ENCODE peak calls at places on chromosomes 7 and 10, in five cellular contexts. H is left lung, M is thoracic aorta, P is ovary, Q is upper lobe of right lung. S is an unnamed sample.

GRCh38 chr7:1512781-1513656 is 8.8 kb upstream of the INTS1 start:
- DNase-seq in P (no peak), Q (peak; percentile 83), H (peak; percentile 84), M (peak; percentile 83), S (peak; percentile 89)

GRCh38 chr10:5530412-5530806 is 5.6 kb downstream of the CALML3 start:
- DNase-seq in H (peak; percentile 1), Q (peak; percentile 36), M (no peak), P (no peak), S (no peak)

GRCh38 chr7:136869006-136869961 is 832 bp downstream of the CHRM2 start:
- DNase-seq in M (no peak), H (no peak), P (peak; percentile 9), Q (peak; percentile 53), S (no peak)

GRCh38 chr10:18681366-18681765 is 22.1 kb downstream of the ARL5B start:
- DNase-seq in H (no peak), M (no peak), P (no peak), Q (no peak), S (no peak)

GRCh38 chr10:484925-485661 is 204.4 kb downstream of the DIP2C start:
- DNase-seq in M (no peak), H (no peak), P (no peak), Q (no peak), S (peak; percentile 65)

GRCh38 chr7:30846378-30846777 is 65.3 kb upstream of the AQP1 start:
- DNase-seq in M (no peak), Q (peak; percentile 87), P (no peak), H (peak; percentile 80), S (no peak)

GRCh38 chr10:69650589-69651261 is 20.7 kb downstream of the FAM241B start:
- DNase-seq in P (no peak), Q (no peak), M (no peak), H (no peak), S (no peak)

GRCh38 chr10:3043512-3044368 is 23.6 kb upstream of the PFKP start:
- DNase-seq in Q (no peak), H (no peak), M (no peak), P (peak; percentile 52), S (peak; percentile 84)

GRCh38 chr7:113092762-113093161 is 6.1 kb upstream of the GPR85 start:
- DNase-seq in H (no peak), Q (no peak), P (no peak), M (no peak), S (no peak)

GRCh38 chr7:12524794-12525386 is 45.6 kb upstream of the SCIN start:
- DNase-seq in P (no peak), M (no peak), Q (no peak), H (no peak), S (no peak)

GRCh38 chr7:101410743-101411476 is 48.2 kb downstream of the COL26A1 start:
- DNase-seq in H (peak; percentile 42), Q (no peak), M (no peak), P (no peak), S (no peak)

GRCh38 chr10:20890491-20891337 is 6.4 kb downstream of the NEBL start:
- DNase-seq in Q (no peak), P (no peak), H (no peak), M (no peak), S (no peak)

GRCh38 chr10:3125527-3126170 is 46.9 kb downstream of the PITRM1 start:
- DNase-seq in H (no peak), Q (no peak), M (no peak), P (no peak), S (no peak)

GRCh38 chr7:69599879-69600764 is 1.8 kb downstream of the AUTS2 start:
- DNase-seq in Q (peak; percentile 59), M (no peak), P (no peak), H (no peak), S (no peak)

GRCh38 chr10:30784521-30784895 is 155.0 kb upstream of the LYZL2 start:
- DNase-seq in M (no peak), Q (no peak), P (no peak), H (no peak), S (no peak)

GRCh38 chr10:77328272-77328816 is 309.3 kb downstream of the KCNMA1 start:
- DNase-seq in P (no peak), Q (no peak), H (no peak), M (no peak), S (no peak)

GRCh38 chr10:89029201-89029600 is 38.6 kb downstream of the FAS start:
- DNase-seq in H (no peak), P (no peak), Q (no peak), M (no peak), S (no peak)

GRCh38 chr10:98041352-98042043 is 11.1 kb upstream of the CRTAC1 start:
- DNase-seq in P (no peak), H (peak; percentile 43), M (no peak), Q (peak; percentile 74), S (no peak)

GRCh38 chr7:1531263-1531978 is 919 bp downstream of the MAFK start:
- DNase-seq in Q (no peak), H (peak; percentile 61), P (peak; percentile 69), M (no peak), S (peak; percentile 85)

GRCh38 chr7:2198760-2199159 is 34.0 kb downstream of the MAD1L1 start:
- DNase-seq in M (no peak), Q (peak; percentile 60), P (no peak), H (no peak), S (no peak)

GRCh38 chr10:103870503-103870902 is 15.1 kb upstream of the SH3PXD2A start:
- DNase-seq in P (no peak), H (no peak), M (no peak), Q (no peak), S (no peak)

GRCh38 chr10:70699659-70700174 is 27.4 kb downstream of the ADAMTS14 start:
- DNase-seq in H (no peak), Q (no peak), M (no peak), P (no peak), S (no peak)

GRCh38 chr7:51069411-51070083 is 247.1 kb downstream of the COBL start:
- DNase-seq in H (no peak), M (no peak), P (no peak), Q (no peak), S (no peak)

GRCh38 chr7:45881759-45882464 is 6.4 kb upstream of the IGFBP1 start:
- DNase-seq in P (no peak), Q (no peak), M (no peak), H (no peak), S (no peak)

GRCh38 chr7:144720139-144720538 is 115.7 kb downstream of the TPK1 start:
- DNase-seq in Q (no peak), H (no peak), P (no peak), M (no peak), S (no peak)

GRCh38 chr7:142451346-142451745 is 193.5 kb upstream of the PRSS58 start:
- DNase-seq in P (no peak), H (no peak), M (no peak), Q (no peak), S (no peak)

GRCh38 chr10:46542567-46543323 is 13.7 kb downstream of the GPRIN2 start:
- DNase-seq in Q (peak; percentile 66), M (peak; percentile 1), P (no peak), H (peak; percentile 28), S (peak; percentile 64)

GRCh38 chr7:28618383-28618782 is 206.1 kb downstream of the CREB5 start:
- DNase-seq in M (no peak), Q (no peak), H (no peak), P (no peak), S (no peak)

DNA sequence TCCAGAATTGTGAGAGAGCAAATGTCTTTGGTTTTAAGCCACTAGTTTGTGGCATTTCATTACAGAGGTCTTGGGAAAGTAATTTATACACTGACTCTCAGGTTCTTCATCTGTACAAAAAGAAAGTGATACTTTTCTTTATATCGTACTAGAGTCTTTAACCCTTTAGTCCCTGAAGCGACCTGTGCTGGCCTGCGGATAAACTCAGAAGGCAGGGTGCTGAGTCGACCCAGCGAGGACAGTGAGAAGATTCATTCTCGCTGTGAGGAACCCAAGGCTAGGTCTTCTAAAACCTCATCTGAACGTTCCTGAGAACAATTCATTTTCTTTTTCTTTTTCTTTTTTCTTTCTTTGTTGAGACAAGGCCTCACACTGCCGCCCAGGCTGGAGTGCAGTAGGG is 514.2 kb upstream of the MGMT start:
- DNase-seq in P (no peak), H (no peak), Q (no peak), M (no peak), S (no peak)
- H3K9me3 ChIP-seq in P (no peaks in the 10 kb centered on the region), H (no peaks in the 10 kb centered on the region), Q (no peaks in the 10 kb centered on the region), M (no peaks in the 10 kb centered on the region), S (no peaks in the 10 kb centered on the region)

DNA sequence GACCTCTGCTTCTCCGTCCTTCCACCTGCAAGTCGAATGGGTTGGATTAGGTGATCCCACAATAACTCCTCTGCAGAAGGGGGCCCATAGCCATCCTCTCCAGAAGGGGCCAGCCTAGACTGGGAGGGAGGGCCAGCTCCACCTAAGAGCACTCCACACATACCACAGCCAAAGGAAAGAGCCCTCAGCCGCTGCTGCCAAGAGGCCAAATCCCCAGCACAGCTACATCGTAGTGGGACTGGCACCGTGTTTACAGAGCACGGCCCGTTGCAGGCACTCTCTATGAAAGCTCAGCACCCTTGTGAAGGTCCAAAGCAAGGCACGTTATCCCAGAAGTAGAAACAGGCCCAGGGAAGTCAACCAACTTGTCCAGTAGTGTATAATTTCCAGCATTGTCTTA is 5.4 kb downstream of the KCNH2 start:
- DNase-seq in Q (no peak), M (no peak), H (no peak), P (no peak), S (no peak)
- H3K27me3 ChIP-seq in Q (peaks cover 41% of the 10 kb centered on the region), M (no peaks in the 10 kb centered on the region), H (peaks cover 26% of the 10 kb centered on the region), P (no peaks in the 10 kb centered on the region), S (peaks cover 35% of the 10 kb centered on the region)

GRCh38 chr7:132377703-132378584 is 198.3 kb downstream of the PLXNA4 start:
- DNase-seq in Q (no peak), H (no peak), P (no peak), M (no peak), S (no peak)

GRCh38 chr7:132381742-132382472 is 194.4 kb downstream of the PLXNA4 start:
- DNase-seq in M (no peak), P (no peak), H (no peak), Q (no peak), S (no peak)

GRCh38 chr7:132379292-132379691 is 197.0 kb downstream of the PLXNA4 start:
- DNase-seq in P (no peak), Q (no peak), M (no peak), H (no peak), S (no peak)

GRCh38 chr7:132377043-132377442 is 199.2 kb downstream of the PLXNA4 start:
- DNase-seq in H (no peak), M (no peak), Q (no peak), P (no peak), S (no peak)

DNA sequence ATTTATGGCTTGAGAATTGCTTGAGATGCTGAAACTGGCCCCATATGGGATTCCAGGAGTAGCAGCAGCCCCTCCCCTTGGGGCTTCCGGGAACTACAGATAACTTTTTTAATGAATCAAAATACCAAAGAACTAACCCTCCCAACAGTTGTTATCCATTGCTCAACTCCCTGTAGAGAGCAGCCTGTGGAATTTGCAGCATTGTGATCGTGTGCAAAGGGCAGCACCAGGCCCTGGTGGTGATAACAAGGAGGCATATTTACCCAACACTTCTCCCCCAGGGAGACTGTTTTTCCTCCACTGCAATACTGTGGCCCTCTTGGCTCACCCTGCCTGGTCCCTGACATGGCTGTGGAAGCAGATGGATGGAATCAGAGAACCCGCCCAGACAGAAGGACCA is 196.2 kb downstream of the PLXNA4 start:
- DNase-seq in M (no peak), Q (no peak), P (peak; percentile 58), H (no peak), S (peak; percentile 71)
- TF ChIP-seq CTCF in M (no peak), Q (no peak), P (no peak), H (no peak), S (no peak)

DNA sequence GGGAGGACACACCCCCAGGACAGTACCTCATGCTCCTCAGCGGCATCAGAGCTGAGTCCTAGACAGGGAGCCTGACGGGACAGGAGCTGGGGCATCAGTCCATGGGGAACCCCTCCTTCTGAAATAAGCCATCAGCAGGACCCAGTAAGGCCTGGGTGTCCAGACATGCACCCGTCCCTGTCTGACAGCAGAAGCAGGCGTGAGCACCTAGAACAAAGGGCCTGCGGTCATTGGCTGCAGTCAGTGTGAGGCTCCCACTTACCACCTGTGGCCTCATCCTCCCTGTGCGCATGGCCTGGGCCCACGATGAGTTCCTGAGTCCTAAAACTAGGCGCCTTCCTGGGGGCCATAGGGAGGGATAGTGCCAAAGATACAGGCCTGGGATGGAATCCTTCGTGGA is 484.7 kb downstream of the PTPRN2 start:
- DNase-seq in P (no peak), H (no peak), M (no peak), Q (peak; percentile 36), S (no peak)
- H3K9me3 ChIP-seq in P (no peaks in the 10 kb centered on the region), H (no peaks in the 10 kb centered on the region), M (no peaks in the 10 kb centered on the region), Q (no peaks in the 10 kb centered on the region), S (no peaks in the 10 kb centered on the region)

S was measured in ascending aorta.